ENCODE peak calls at places on chromosomes 7 and 10, in ten cellular contexts. M is tibial nerve, W is HFF-Myc, Z is fibroblast of the aortic adventitia, G is WERI-Rb-1, O is SK-N-SH, R is hepatocyte, I is IMR-90, J is lower leg skin, D is ovary. C is an unnamed sample.

GRCh38 chr7:121442845-121443244 is 46.7 kb upstream of the FAM3C start:
- DNase-seq in M (no peak), W (no peak), Z (no peak), G (no peak), O (no peak), R (no peak), I (no peak), J (no peak), D (no peak), C (no peak)

GRCh38 chr7:25989140-25989705 is 162.8 kb upstream of the NFE2L3 start:
- DNase-seq in M (no peak), W (no peak), Z (no peak), G (no peak), O (no peak), R (peak), I (no peak), J (no peak), D (no peak), C (no peak)

GRCh38 chr7:95389516-95389915 is 6.7 kb downstream of the PON3 start:
- DNase-seq in M (no peak), W (no peak), Z (no peak), G (no peak), O (no peak), R (no peak), I (no peak), J (no peak), D (no peak), C (no peak)

GRCh38 chr7:70893422-70893821 is 238.5 kb upstream of the GALNT17 start:
- DNase-seq in M (no peak), W (no peak), Z (no peak), G (no peak), O (no peak), R (no peak), I (no peak), J (no peak), D (no peak), C (no peak)

GRCh38 chr10:109922976-109923921 is at the start of gene XPNPEP1:
- DNase-seq in M (peak), W (no peak), Z (peak), G (peak), O (peak), R (peak), I (peak), J (peak), D (peak), C (peak)

GRCh38 chr7:85001493-85002345 is 185.1 kb downstream of the SEMA3D start:
- DNase-seq in M (no peak), W (no peak), Z (no peak), G (peak), O (no peak), R (no peak), I (no peak), J (no peak), D (no peak), C (no peak)

GRCh38 chr10:978826-979421 is 9.3 kb upstream of the GTPBP4 start:
- DNase-seq in M (no peak), W (no peak), Z (no peak), G (no peak), O (no peak), R (no peak), I (no peak), J (no peak), D (no peak), C (no peak)

GRCh38 chr7:7504910-7505704 is 30.6 kb downstream of the COL28A1 start:
- DNase-seq in M (no peak), W (no peak), Z (peak), G (no peak), O (peak), R (no peak), I (no peak), J (no peak), D (no peak), C (no peak)

GRCh38 chr7:74485611-74486010 is 31.9 kb downstream of the GTF2IRD1 start:
- DNase-seq in M (no peak), W (no peak), Z (no peak), G (no peak), O (no peak), R (no peak), I (no peak), J (no peak), D (no peak), C (no peak)

GRCh38 chr10:60286436-60287023 is 103.1 kb downstream of the ANK3 start:
- DNase-seq in M (no peak), W (no peak), Z (peak), G (no peak), O (no peak), R (no peak), I (no peak), J (no peak), D (no peak), C (no peak)

GRCh38 chr10:14048930-14049613 is 281.7 kb downstream of the FRMD4A start:
- DNase-seq in M (no peak), W (no peak), Z (no peak), G (no peak), O (no peak), R (peak), I (no peak), J (no peak), D (no peak), C (peak)

GRCh38 chr10:79274279-79275104 is 72.8 kb upstream of the PPIF start:
- DNase-seq in M (peak), W (no peak), Z (peak), G (peak), O (peak), R (peak), I (no peak), J (peak), D (peak), C (no peak)

GRCh38 chr10:129898701-129899563 is 65.1 kb downstream of the EBF3 start:
- DNase-seq in M (no peak), W (no peak), Z (no peak), G (peak), O (no peak), R (no peak), I (no peak), J (no peak), D (no peak), C (no peak)

DNA sequence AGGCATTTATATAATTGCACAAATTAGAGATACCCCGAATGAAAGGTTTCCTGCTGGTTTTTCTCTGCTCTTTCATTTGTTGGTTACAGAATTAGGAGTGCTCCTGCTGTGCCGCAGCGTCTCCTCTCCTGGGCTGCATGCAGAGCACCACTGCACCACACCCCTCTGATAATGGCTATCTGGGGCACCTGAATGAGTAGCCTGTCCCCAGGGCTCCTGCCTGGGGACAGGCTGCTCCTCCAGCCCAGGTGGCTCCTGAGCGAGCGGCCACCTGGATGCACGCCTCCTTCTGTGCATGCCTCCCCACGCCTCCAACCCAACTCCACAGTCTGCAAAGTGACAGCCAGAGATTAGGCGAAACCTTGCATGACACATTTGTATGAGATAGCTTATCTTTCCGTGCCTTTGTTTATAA is 242.6 kb upstream of the FZD8 start:
- DNase-seq in M (no peak), W (no peak), Z (no peak), G (peak), O (no peak), R (peak), I (no peak), J (no peak), D (no peak), C (no peak)
- H3K4me3 ChIP-seq in M (no peak), W (no peak), Z (no peak), G (peak), O (no peak), R (no peak), I (no peak), J (no peak), D (no peak), C (no peak)

DNA sequence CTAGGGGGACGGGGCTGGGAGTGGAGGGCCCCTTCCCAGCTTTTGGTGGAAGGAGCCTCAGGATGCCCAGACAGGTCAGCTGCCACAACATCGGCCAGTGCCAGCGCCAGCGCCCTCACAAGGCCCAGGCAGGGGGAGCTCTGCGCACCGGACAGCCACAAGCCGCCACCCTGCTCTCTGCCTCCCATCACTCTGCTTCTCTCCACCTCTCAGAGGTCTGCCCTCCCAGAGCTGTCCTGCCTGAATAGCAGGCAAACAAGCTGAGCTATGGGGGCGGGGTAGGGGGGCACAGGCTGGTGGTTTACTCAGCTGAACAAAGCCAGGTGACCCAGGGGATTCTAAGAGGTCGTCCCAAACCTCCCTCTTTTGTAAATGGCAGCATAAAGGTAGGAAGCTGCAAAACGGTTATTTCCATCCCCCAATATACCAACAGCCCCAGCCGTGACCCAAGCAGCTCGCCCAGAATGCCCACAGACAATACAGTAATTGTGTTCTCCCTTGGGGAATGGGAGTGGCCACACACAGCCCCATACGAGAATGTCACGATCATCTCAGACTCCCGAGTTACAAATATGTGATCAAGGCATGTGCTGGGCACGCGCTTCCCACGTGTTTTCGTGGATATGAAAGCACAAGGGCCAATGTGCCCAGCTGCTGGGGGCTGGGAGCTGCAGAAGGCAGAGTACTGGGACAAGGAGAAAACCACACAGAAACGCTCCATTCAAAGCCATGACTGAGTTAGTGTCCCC is 19.7 kb downstream of the FAM53B start:
- DNase-seq in M (no peak), W (no peak), Z (no peak), G (no peak), O (no peak), R (no peak), I (no peak), J (peak), D (no peak), C (peak)
- TF ChIP-seq CTCF in M (peak), W (no peak), Z (no peak), G (no peak), O (no peak), R (no peak), I (no peak), J (no peak), D (no peak), C (no peak)

DNA sequence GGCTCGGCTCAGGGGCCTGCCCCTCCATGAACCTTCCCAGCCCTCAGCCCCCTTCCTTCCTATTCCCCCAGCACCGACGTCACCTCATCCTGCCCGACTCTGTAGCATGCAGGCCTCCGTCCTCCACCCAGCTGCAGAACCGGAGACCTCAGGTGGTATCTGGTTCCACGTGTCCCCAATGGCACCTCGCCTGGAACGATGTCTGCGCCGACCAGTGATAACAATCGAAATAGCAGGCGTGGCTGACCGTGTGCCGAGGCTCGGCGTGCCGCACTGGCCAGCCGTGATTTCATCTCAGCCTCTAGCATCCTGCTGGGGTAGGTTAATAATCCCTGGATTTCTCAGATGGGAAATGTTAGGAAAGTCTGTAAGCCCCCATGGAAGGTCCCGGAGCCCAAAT is 171.7 kb downstream of the CUX1 start:
- DNase-seq in M (no peak), W (no peak), Z (no peak), G (no peak), O (no peak), R (no peak), I (no peak), J (no peak), D (no peak), C (no peak)
- H3K4me3 ChIP-seq in M (no peak), W (no peak), Z (no peak), G (no peak), O (no peak), R (no peak), I (no peak), J (no peak), D (no peak), C (no peak)

DNA sequence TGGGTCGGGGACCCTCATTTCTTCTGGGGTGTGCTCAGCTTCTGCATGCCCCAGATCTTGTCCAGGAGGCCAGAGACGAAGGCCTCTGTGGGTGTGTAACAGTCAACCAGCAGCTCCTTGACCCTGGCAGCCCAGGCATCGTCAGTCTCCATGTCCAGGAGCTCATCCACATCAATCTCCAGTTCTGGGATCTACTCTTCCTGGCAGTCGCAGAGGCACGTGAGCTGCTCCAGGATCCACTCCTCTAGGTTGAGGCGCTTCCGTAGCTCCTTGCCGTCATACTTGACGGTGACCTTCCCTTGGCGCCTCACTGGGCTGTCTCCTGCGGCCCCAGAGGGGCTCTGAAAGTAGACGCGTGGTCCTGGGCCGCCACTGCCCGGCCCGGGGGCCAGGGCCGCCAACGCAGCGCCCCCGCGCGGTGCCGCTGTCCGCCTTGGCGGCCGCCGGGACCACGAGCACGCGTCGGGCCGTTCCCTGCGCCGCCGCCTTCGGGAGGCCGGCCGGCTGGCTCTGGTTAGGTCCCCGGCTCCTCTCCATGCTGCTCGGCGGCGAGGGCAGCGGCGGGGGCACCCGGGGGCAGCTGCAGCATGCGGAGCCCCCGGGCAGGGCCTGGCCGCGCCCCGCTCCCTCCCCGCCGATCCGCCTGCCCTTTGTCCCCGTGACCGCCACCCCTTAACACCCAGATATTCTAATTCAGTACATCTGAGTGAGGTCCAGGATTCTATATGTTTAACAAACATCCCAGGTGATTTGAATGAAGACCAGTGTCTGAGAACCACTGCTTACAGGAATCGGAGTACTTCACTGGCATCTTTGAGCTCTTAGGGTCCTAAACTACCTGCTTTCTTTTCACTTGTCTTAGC is 170.5 kb downstream of the SEPTIN7 start:
- DNase-seq in M (no peak), W (no peak), Z (no peak), G (no peak), O (peak), R (no peak), I (no peak), J (no peak), D (no peak), C (no peak)
- TF ChIP-seq CTCF in M (no peak), W (no peak), Z (no peak), G (no peak), O (no peak), R (no peak), I (no peak), J (no peak), D (no peak), C (peak)

GRCh38 chr10:93475871-93476270 is 6.3 kb downstream of the MYOF start:
- DNase-seq in M (no peak), W (no peak), Z (peak), G (no peak), O (no peak), R (no peak), I (peak), J (no peak), D (no peak), C (no peak)
- H3K4me3 ChIP-seq in M (no peak), W (no peak), Z (no peak), G (no peak), O (no peak), R (no peak), I (no peak), J (no peak), D (no peak), C (no peak)

GRCh38 chr7:1049801-1050200 is 5.5 kb downstream of the GPR146 start:
- DNase-seq in M (no peak), W (no peak), Z (no peak), G (no peak), O (no peak), R (no peak), I (no peak), J (no peak), D (no peak), C (no peak)
- TF ChIP-seq CTCF in M (no peak), W (no peak), Z (no peak), G (no peak), O (no peak), R (no peak), I (no peak), J (no peak), D (no peak), C (no peak)

C was measured in GM12865.